ENCODE peak calls at places on chromosomes 4 and X, in six cellular contexts. One of them, this sample, is unnamed.

GRCh38 chr4:74539043-74539790 is 94.3 kb downstream of the AREG start:
- DNase-seq in HEK293T: no peak
- DNase-seq in AG10803: no peak
- DNase-seq in germinal center: no peak
- DNase-seq in upper lobe of right lung: no peak
- DNase-seq in ascending aorta: no peak
- DNase-seq in this sample: no peak

GRCh38 chr4:140995058-140995457 is 138.2 kb downstream of the RNF150 start:
- DNase-seq in AG10803: no peak
- DNase-seq in HEK293T: no peak
- DNase-seq in germinal center: no peak
- DNase-seq in ascending aorta: no peak
- DNase-seq in upper lobe of right lung: no peak
- DNase-seq in this sample: no peak

GRCh38 chrX:147917700-147918694 is 6.3 kb downstream of the FMR1 start:
- DNase-seq in ascending aorta: no peak
- DNase-seq in HEK293T: no peak
- DNase-seq in upper lobe of right lung: no peak
- DNase-seq in germinal center: peak; percentile 8
- DNase-seq in AG10803: peak; percentile 24
- DNase-seq in this sample: no peak

GRCh38 chr4:25928320-25928955 is 14.4 kb downstream of the SMIM20 start:
- DNase-seq in germinal center: no peak
- DNase-seq in HEK293T: no peak
- DNase-seq in AG10803: peak; percentile 27
- DNase-seq in upper lobe of right lung: no peak
- DNase-seq in ascending aorta: no peak
- DNase-seq in this sample: no peak

GRCh38 chr4:113884655-113885054 is 94.8 kb downstream of the ARSJ start:
- DNase-seq in AG10803: no peak
- DNase-seq in germinal center: no peak
- DNase-seq in HEK293T: no peak
- DNase-seq in upper lobe of right lung: no peak
- DNase-seq in ascending aorta: no peak
- DNase-seq in this sample: no peak

GRCh38 chr4:157810137-157810774 is 362.6 kb downstream of the GASK1B start:
- DNase-seq in ascending aorta: no peak
- DNase-seq in upper lobe of right lung: no peak
- DNase-seq in germinal center: no peak
- DNase-seq in HEK293T: no peak
- DNase-seq in AG10803: no peak
- DNase-seq in this sample: no peak

GRCh38 chr4:5037553-5038551 is 13.4 kb upstream of the STK32B start:
- DNase-seq in germinal center: no peak
- DNase-seq in ascending aorta: no peak
- DNase-seq in upper lobe of right lung: no peak
- DNase-seq in AG10803: peak; percentile 98
- DNase-seq in HEK293T: no peak
- DNase-seq in this sample: peak; percentile 84

GRCh38 chr4:23986270-23986669 is 96.4 kb upstream of the PPARGC1A start:
- DNase-seq in upper lobe of right lung: no peak
- DNase-seq in ascending aorta: no peak
- DNase-seq in HEK293T: no peak
- DNase-seq in germinal center: no peak
- DNase-seq in AG10803: no peak
- DNase-seq in this sample: no peak

GRCh38 chrX:69197690-69198089 is 32.4 kb upstream of the PJA1 start:
- DNase-seq in germinal center: no peak
- DNase-seq in HEK293T: no peak
- DNase-seq in AG10803: no peak
- DNase-seq in upper lobe of right lung: no peak
- DNase-seq in ascending aorta: no peak
- DNase-seq in this sample: no peak

GRCh38 chr4:80237992-80238391 is 28.5 kb upstream of the FGF5 start:
- DNase-seq in upper lobe of right lung: no peak
- DNase-seq in ascending aorta: no peak
- DNase-seq in HEK293T: no peak
- DNase-seq in AG10803: peak; percentile 94
- DNase-seq in germinal center: no peak
- DNase-seq in this sample: peak; percentile 91

GRCh38 chr4:30866444-30866843 is 146.3 kb downstream of the PCDH7 start:
- DNase-seq in germinal center: no peak
- DNase-seq in upper lobe of right lung: no peak
- DNase-seq in AG10803: no peak
- DNase-seq in HEK293T: no peak
- DNase-seq in ascending aorta: no peak
- DNase-seq in this sample: no peak

GRCh38 chr4:181301735-181302380 is 941.3 kb upstream of the TENM3 start:
- DNase-seq in ascending aorta: no peak
- DNase-seq in AG10803: peak; percentile 47
- DNase-seq in HEK293T: peak; percentile 34
- DNase-seq in upper lobe of right lung: peak; percentile 66
- DNase-seq in germinal center: no peak
- DNase-seq in this sample: peak; percentile 11

GRCh38 chr4:149741186-149741831 is 74.3 kb downstream of the IQCM start:
- DNase-seq in HEK293T: no peak
- DNase-seq in germinal center: no peak
- DNase-seq in ascending aorta: no peak
- DNase-seq in upper lobe of right lung: no peak
- DNase-seq in AG10803: no peak
- DNase-seq in this sample: no peak

GRCh38 chr4:150867148-150867547 is 147.9 kb downstream of the LRBA start:
- DNase-seq in AG10803: peak; percentile 79
- DNase-seq in ascending aorta: no peak
- DNase-seq in upper lobe of right lung: no peak
- DNase-seq in germinal center: peak; percentile 63
- DNase-seq in HEK293T: peak; percentile 50
- DNase-seq in this sample: peak; percentile 68

GRCh38 chrX:116975517-116975916 is 512.7 kb upstream of the CT83 start:
- DNase-seq in AG10803: no peak
- DNase-seq in germinal center: no peak
- DNase-seq in upper lobe of right lung: no peak
- DNase-seq in HEK293T: no peak
- DNase-seq in ascending aorta: no peak
- DNase-seq in this sample: no peak

GRCh38 chrX:72060196-72060974 is 71.3 kb downstream of the RTL5 start:
- DNase-seq in germinal center: no peak
- DNase-seq in AG10803: peak; percentile 1
- DNase-seq in ascending aorta: no peak
- DNase-seq in upper lobe of right lung: no peak
- DNase-seq in HEK293T: no peak
- DNase-seq in this sample: no peak

GRCh38 chr4:123672987-123673386 is 276.4 kb downstream of the SPRY1 start:
- DNase-seq in germinal center: no peak
- DNase-seq in AG10803: peak; percentile 37
- DNase-seq in ascending aorta: no peak
- DNase-seq in HEK293T: no peak
- DNase-seq in upper lobe of right lung: no peak
- DNase-seq in this sample: no peak

GRCh38 chrX:42803320-42803719 is 25.4 kb upstream of the PPP1R2C start:
- DNase-seq in AG10803: peak; percentile 72
- DNase-seq in HEK293T: no peak
- DNase-seq in germinal center: no peak
- DNase-seq in upper lobe of right lung: no peak
- DNase-seq in ascending aorta: no peak
- DNase-seq in this sample: no peak

GRCh38 chr4:170868191-170868590 is 778.4 kb upstream of the AADAT start:
- DNase-seq in ascending aorta: no peak
- DNase-seq in germinal center: no peak
- DNase-seq in upper lobe of right lung: no peak
- DNase-seq in AG10803: no peak
- DNase-seq in HEK293T: no peak
- DNase-seq in this sample: no peak

GRCh38 chr4:156322592-156322991 is 368.9 kb upstream of the CTSO start:
- DNase-seq in ascending aorta: no peak
- DNase-seq in germinal center: no peak
- DNase-seq in HEK293T: no peak
- DNase-seq in upper lobe of right lung: no peak
- DNase-seq in AG10803: peak; percentile 81
- DNase-seq in this sample: peak; percentile 68

GRCh38 chr4:155941085-155941484 is 12.6 kb downstream of the CTSO start:
- DNase-seq in germinal center: no peak
- DNase-seq in ascending aorta: no peak
- DNase-seq in upper lobe of right lung: no peak
- DNase-seq in HEK293T: no peak
- DNase-seq in AG10803: no peak
- DNase-seq in this sample: no peak

GRCh38 chr4:70666369-70666768 is at the start of gene JCHAIN:
- DNase-seq in germinal center: no peak
- DNase-seq in ascending aorta: no peak
- DNase-seq in AG10803: peak; percentile 29
- DNase-seq in HEK293T: no peak
- DNase-seq in upper lobe of right lung: no peak
- DNase-seq in this sample: no peak

GRCh38 chrX:108025954-108026616 is 18.8 kb upstream of the VSIG1 start:
- DNase-seq in AG10803: no peak
- DNase-seq in HEK293T: no peak
- DNase-seq in germinal center: no peak
- DNase-seq in ascending aorta: no peak
- DNase-seq in upper lobe of right lung: no peak
- DNase-seq in this sample: no peak

GRCh38 chrX:31260351-31260750 is 188.5 kb upstream of the FTHL17 start:
- DNase-seq in upper lobe of right lung: no peak
- DNase-seq in HEK293T: no peak
- DNase-seq in AG10803: peak; percentile 31
- DNase-seq in germinal center: no peak
- DNase-seq in ascending aorta: no peak
- DNase-seq in this sample: peak; percentile 30

GRCh38 chr4:177285953-177286352 is 23.7 kb upstream of the NEIL3 start:
- DNase-seq in ascending aorta: no peak
- DNase-seq in upper lobe of right lung: no peak
- DNase-seq in AG10803: no peak
- DNase-seq in germinal center: no peak
- DNase-seq in HEK293T: no peak
- DNase-seq in this sample: no peak

GRCh38 chr4:90852232-90852631 is 725.0 kb downstream of the CCSER1 start:
- DNase-seq in germinal center: no peak
- DNase-seq in AG10803: no peak
- DNase-seq in upper lobe of right lung: no peak
- DNase-seq in HEK293T: no peak
- DNase-seq in ascending aorta: no peak
- DNase-seq in this sample: no peak

GRCh38 chr4:113588895-113589668 is 172.5 kb downstream of the CAMK2D start:
- DNase-seq in germinal center: peak; percentile 11
- DNase-seq in ascending aorta: no peak
- DNase-seq in HEK293T: no peak
- DNase-seq in AG10803: no peak
- DNase-seq in upper lobe of right lung: no peak
- DNase-seq in this sample: no peak